ENCODE peak calls at places on chromosome 6, in nine cellular contexts. E is heart right ventricle, C is endodermal cell, M is neuronal stem cell, Y is lung, B is heart left ventricle, H is astrocyte, L is HL-60, G is left lung. N is an unnamed sample.

GRCh38 chr6:154458565-154459475 is 51.7 kb downstream of the CNKSR3 start:
- DNase-seq in E (no peak), C (no peak), M (no peak), Y (no peak), B (no peak), H (peak; percentile 68), L (no peak), G (no peak), N (no peak)

GRCh38 chr6:37192669-37193068 is 22.7 kb downstream of the PIM1 start:
- DNase-seq in E (no peak), C (no peak), M (no peak), Y (no peak), B (no peak), H (no peak), L (no peak), G (no peak), N (no peak)

GRCh38 chr6:124964764-124965105 is 2.5 kb downstream of the RNF217 start:
- DNase-seq in E (no peak), C (no peak), M (no peak), Y (no peak), B (no peak), H (peak; percentile 37), L (no peak), G (no peak), N (no peak)

GRCh38 chr6:3568396-3569082 is 111.7 kb upstream of the SLC22A23 start:
- DNase-seq in E (no peak), C (no peak), M (no peak), Y (no peak), B (no peak), H (no peak), L (no peak), G (no peak), N (no peak)

GRCh38 chr6:137271245-137272183 is 52.3 kb upstream of the IFNGR1 start:
- DNase-seq in E (no peak), C (no peak), M (peak; percentile 39), Y (no peak), B (no peak), H (peak; percentile 19), L (peak; percentile 38), G (no peak), N (no peak)

GRCh38 chr6:113936093-113936934 is 34.6 kb downstream of the HDAC2 start:
- DNase-seq in E (no peak), C (no peak), M (peak; percentile 37), Y (no peak), B (no peak), H (peak; percentile 39), L (peak; percentile 25), G (peak; percentile 35), N (no peak)

GRCh38 chr6:37940074-37940847 is 120.7 kb downstream of the ZFAND3 start:
- DNase-seq in E (no peak), C (no peak), M (no peak), Y (no peak), B (peak; percentile 51), H (peak; percentile 29), L (no peak), G (no peak), N (no peak)

GRCh38 chr6:165220030-165220429 is 89.4 kb downstream of the C6orf118 start:
- DNase-seq in E (no peak), C (no peak), M (no peak), Y (no peak), B (no peak), H (no peak), L (no peak), G (no peak), N (no peak)

GRCh38 chr6:46421239-46421638 is 70.0 kb downstream of the RCAN2 start:
- DNase-seq in E (no peak), C (no peak), M (no peak), Y (no peak), B (no peak), H (no peak), L (no peak), G (no peak), N (no peak)

GRCh38 chr6:70563540-70563939 is 3.2 kb upstream of the SDHAF4 start:
- DNase-seq in E (no peak), C (peak; percentile 58), M (no peak), Y (no peak), B (no peak), H (no peak), L (no peak), G (no peak), N (no peak)

GRCh38 chr6:16991981-16992629 is 109.7 kb upstream of the STMND1 start:
- DNase-seq in E (no peak), C (no peak), M (no peak), Y (no peak), B (no peak), H (no peak), L (no peak), G (no peak), N (no peak)

GRCh38 chr6:143195349-143195845 is 134.7 kb downstream of the AIG1 start:
- DNase-seq in E (peak; percentile 39), C (no peak), M (no peak), Y (no peak), B (no peak), H (no peak), L (no peak), G (peak; percentile 48), N (no peak)

GRCh38 chr6:22399693-22400092 is 102.9 kb upstream of the PRL start:
- DNase-seq in E (no peak), C (no peak), M (no peak), Y (no peak), B (no peak), H (peak; percentile 54), L (no peak), G (no peak), N (peak; percentile 22)

GRCh38 chr6:113632220-113632864 is 224.8 kb upstream of the MARCKS start:
- DNase-seq in E (no peak), C (no peak), M (peak; percentile 3), Y (peak; percentile 29), B (peak; percentile 33), H (peak; percentile 93), L (no peak), G (no peak), N (peak; percentile 100)

GRCh38 chr6:25005010-25005409 is 69.2 kb upstream of the RIPOR2 start:
- DNase-seq in E (no peak), C (no peak), M (no peak), Y (peak; percentile 63), B (no peak), H (no peak), L (no peak), G (no peak), N (no peak)

GRCh38 chr6:27757307-27757706 is 154.9 kb downstream of the OR2B2 start:
- DNase-seq in E (peak; percentile 34), C (peak; percentile 89), M (no peak), Y (no peak), B (no peak), H (no peak), L (no peak), G (peak; percentile 90), N (no peak)

GRCh38 chr6:139877828-139878405 is 503.5 kb upstream of the CITED2 start:
- DNase-seq in E (no peak), C (no peak), M (no peak), Y (no peak), B (no peak), H (no peak), L (no peak), G (peak; percentile 39), N (no peak)

GRCh38 chr6:90346729-90347128 is 50.1 kb upstream of the BACH2 start:
- DNase-seq in E (no peak), C (no peak), M (no peak), Y (no peak), B (no peak), H (no peak), L (no peak), G (no peak), N (no peak)

GRCh38 chr6:37429352-37429750 is 3.7 kb upstream of the CMTR1 start:
- DNase-seq in E (no peak), C (no peak), M (no peak), Y (no peak), B (no peak), H (no peak), L (no peak), G (no peak), N (no peak)

GRCh38 chr6:111124406-111124805 is 37.1 kb downstream of the SLC16A10 start:
- DNase-seq in E (no peak), C (no peak), M (no peak), Y (no peak), B (no peak), H (no peak), L (no peak), G (no peak), N (no peak)
- H3K27ac ChIP-seq in E (no peak overlapping the region), C (no peak overlapping the region), M (no peak overlapping the region), Y (no peak overlapping the region), B (no peak overlapping the region), H (no peak overlapping the region), L (no peak overlapping the region), G (no peak overlapping the region), N (no peak overlapping the region)

GRCh38 chr6:11814819-11815218 is 36.2 kb upstream of the ADTRP start:
- DNase-seq in E (no peak), C (no peak), M (no peak), Y (no peak), B (no peak), H (no peak), L (no peak), G (no peak), N (peak; percentile 26)
- H3K27ac ChIP-seq in E (no peak overlapping the region), C (no peak overlapping the region), M (no peak overlapping the region), Y (no peak overlapping the region), B (no peak overlapping the region), H (peak overlapping the region; percentile 37), L (no peak overlapping the region), G (no peak overlapping the region), N (peak overlapping the region; percentile 75)

DNA sequence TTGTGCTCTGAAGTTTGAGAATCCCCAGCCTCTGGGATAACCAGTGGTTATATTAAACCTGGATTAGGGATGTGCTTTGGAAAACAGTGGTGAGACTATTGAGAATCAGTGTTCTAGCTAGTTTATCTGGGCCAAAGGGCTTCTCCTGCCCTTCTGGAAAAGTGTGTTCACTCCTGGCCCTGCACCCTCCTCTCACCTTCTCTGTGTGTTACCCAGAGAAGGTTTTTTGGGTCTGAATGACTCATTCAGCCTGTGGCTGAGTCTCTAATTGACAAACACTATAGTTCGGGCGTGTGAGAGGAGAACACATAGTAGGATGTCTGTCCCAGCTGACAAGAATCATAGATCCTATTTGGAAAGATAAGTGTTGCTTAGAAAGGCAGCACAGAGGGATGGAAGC is 66.7 kb downstream of the LRRC1 start:
- DNase-seq in E (no peak), C (no peak), M (no peak), Y (no peak), B (no peak), H (peak; percentile 10), L (no peak), G (no peak), N (no peak)
- H3K27ac ChIP-seq in E (no peak overlapping the region), C (no peak overlapping the region), M (no peak overlapping the region), Y (no peak overlapping the region), B (no peak overlapping the region), H (no peak overlapping the region), L (no peak overlapping the region), G (no peak overlapping the region), N (no peak overlapping the region)

DNA sequence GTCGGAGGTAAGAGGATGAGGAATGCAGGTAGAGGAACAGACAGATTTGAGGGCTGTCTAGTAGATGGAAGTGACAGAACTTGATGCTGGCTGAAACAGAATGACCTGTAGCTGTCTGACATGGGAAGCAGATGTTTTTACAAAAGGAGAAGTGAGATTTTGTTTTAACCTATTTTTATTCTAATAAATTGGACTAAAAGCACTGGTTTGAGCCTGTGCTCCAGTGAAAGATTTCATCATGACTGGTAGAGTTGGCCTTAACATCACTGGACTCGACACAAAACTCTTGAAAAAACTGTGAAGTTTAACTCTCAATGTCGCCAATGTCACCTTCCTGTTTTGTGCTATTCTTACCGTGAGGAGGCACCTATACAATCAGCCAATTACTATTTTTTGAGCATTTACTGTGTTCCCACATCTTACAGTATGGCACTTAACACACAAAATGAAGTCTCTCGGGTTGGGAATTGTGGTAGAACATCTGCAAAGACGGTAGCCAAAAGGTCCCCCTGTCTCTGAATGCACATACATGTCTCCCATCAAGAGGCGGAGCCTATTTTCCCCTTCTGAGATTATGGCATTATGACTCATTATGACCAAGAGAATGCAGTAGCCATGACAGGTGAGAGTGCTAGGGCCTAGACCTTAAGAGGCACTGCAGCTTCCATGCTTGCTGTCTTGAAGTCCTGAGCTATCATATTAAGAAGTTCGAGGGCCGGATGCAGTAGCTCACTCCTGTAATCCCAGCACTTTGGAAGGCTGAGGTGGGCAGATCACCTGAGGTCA is 93.2 kb downstream of the FOXF2 start:
- DNase-seq in E (no peak), C (no peak), M (no peak), Y (no peak), B (no peak), H (no peak), L (no peak), G (no peak), N (no peak)
- H3K27ac ChIP-seq in E (no peak overlapping the region), C (no peak overlapping the region), M (no peak overlapping the region), Y (no peak overlapping the region), B (no peak overlapping the region), H (no peak overlapping the region), L (no peak overlapping the region), G (no peak overlapping the region), N (no peak overlapping the region)